ENCODE peak calls at places on chromosomes 12 and 14, in ten cellular contexts. One of them, this sample, is unnamed.

GRCh38 chr14:53723221-53723620 is 233.4 kb downstream of the BMP4 start:
- DNase-seq in NB4: no peak
- DNase-seq in GM12878: no peak
- DNase-seq in ovary: no peak
- DNase-seq in IMR-90: no peak
- DNase-seq in HCT116: no peak
- DNase-seq in uterus: no peak
- DNase-seq in A549: no peak
- DNase-seq in suprapubic skin: no peak
- DNase-seq in thyroid gland: no peak
- DNase-seq in this sample: no peak

GRCh38 chr14:30521899-30522736 is 36.8 kb upstream of the G2E3 start:
- DNase-seq in NB4: peak
- DNase-seq in GM12878: peak
- DNase-seq in ovary: no peak
- DNase-seq in IMR-90: peak
- DNase-seq in HCT116: peak
- DNase-seq in uterus: no peak
- DNase-seq in A549: peak
- DNase-seq in suprapubic skin: no peak
- DNase-seq in thyroid gland: no peak
- DNase-seq in this sample: no peak

GRCh38 chr12:90842477-90842876 is 112.5 kb downstream of the CCER1 start:
- DNase-seq in NB4: no peak
- DNase-seq in GM12878: no peak
- DNase-seq in ovary: no peak
- DNase-seq in IMR-90: no peak
- DNase-seq in HCT116: no peak
- DNase-seq in uterus: no peak
- DNase-seq in A549: no peak
- DNase-seq in suprapubic skin: no peak
- DNase-seq in thyroid gland: no peak
- DNase-seq in this sample: no peak

GRCh38 chr12:66237505-66238175 is 48.6 kb downstream of the IRAK3 start:
- DNase-seq in NB4: no peak
- DNase-seq in GM12878: no peak
- DNase-seq in ovary: no peak
- DNase-seq in IMR-90: no peak
- DNase-seq in HCT116: no peak
- DNase-seq in uterus: no peak
- DNase-seq in A549: no peak
- DNase-seq in suprapubic skin: no peak
- DNase-seq in thyroid gland: no peak
- DNase-seq in this sample: no peak

GRCh38 chr14:92352158-92352985 is 29.4 kb downstream of the SLC24A4 start:
- DNase-seq in NB4: peak
- DNase-seq in GM12878: no peak
- DNase-seq in ovary: no peak
- DNase-seq in IMR-90: no peak
- DNase-seq in HCT116: peak
- DNase-seq in uterus: no peak
- DNase-seq in A549: peak
- DNase-seq in suprapubic skin: no peak
- DNase-seq in thyroid gland: no peak
- DNase-seq in this sample: no peak

GRCh38 chr12:50618864-50619609 is 114.3 kb downstream of the DIP2B start:
- DNase-seq in NB4: no peak
- DNase-seq in GM12878: no peak
- DNase-seq in ovary: no peak
- DNase-seq in IMR-90: peak
- DNase-seq in HCT116: peak
- DNase-seq in uterus: no peak
- DNase-seq in A549: no peak
- DNase-seq in suprapubic skin: no peak
- DNase-seq in thyroid gland: no peak
- DNase-seq in this sample: no peak

GRCh38 chr12:80924437-80924836 is 13.3 kb downstream of the LIN7A start:
- DNase-seq in NB4: no peak
- DNase-seq in GM12878: no peak
- DNase-seq in ovary: no peak
- DNase-seq in IMR-90: no peak
- DNase-seq in HCT116: no peak
- DNase-seq in uterus: no peak
- DNase-seq in A549: no peak
- DNase-seq in suprapubic skin: no peak
- DNase-seq in thyroid gland: no peak
- DNase-seq in this sample: no peak

GRCh38 chr14:91185721-91186120 is 58.8 kb downstream of the GPR68 start:
- DNase-seq in NB4: no peak
- DNase-seq in GM12878: no peak
- DNase-seq in ovary: no peak
- DNase-seq in IMR-90: peak
- DNase-seq in HCT116: no peak
- DNase-seq in uterus: no peak
- DNase-seq in A549: no peak
- DNase-seq in suprapubic skin: no peak
- DNase-seq in thyroid gland: no peak
- DNase-seq in this sample: no peak

GRCh38 chr12:40727774-40728483 is 35.7 kb downstream of the CNTN1 start:
- DNase-seq in NB4: peak
- DNase-seq in GM12878: no peak
- DNase-seq in ovary: no peak
- DNase-seq in IMR-90: no peak
- DNase-seq in HCT116: no peak
- DNase-seq in uterus: no peak
- DNase-seq in A549: peak
- DNase-seq in suprapubic skin: no peak
- DNase-seq in thyroid gland: no peak
- DNase-seq in this sample: no peak

GRCh38 chr14:25237845-25238244 is 187.9 kb upstream of the STXBP6 start:
- DNase-seq in NB4: peak
- DNase-seq in GM12878: no peak
- DNase-seq in ovary: no peak
- DNase-seq in IMR-90: peak
- DNase-seq in HCT116: no peak
- DNase-seq in uterus: no peak
- DNase-seq in A549: no peak
- DNase-seq in suprapubic skin: no peak
- DNase-seq in thyroid gland: peak
- DNase-seq in this sample: no peak

GRCh38 chr12:113277511-113277910 is 56.2 kb downstream of the TPCN1 start:
- DNase-seq in NB4: no peak
- DNase-seq in GM12878: no peak
- DNase-seq in ovary: no peak
- DNase-seq in IMR-90: no peak
- DNase-seq in HCT116: no peak
- DNase-seq in uterus: no peak
- DNase-seq in A549: no peak
- DNase-seq in suprapubic skin: peak
- DNase-seq in thyroid gland: no peak
- DNase-seq in this sample: no peak

GRCh38 chr12:25433581-25434325 is 119.3 kb downstream of the LMNTD1 start:
- DNase-seq in NB4: no peak
- DNase-seq in GM12878: no peak
- DNase-seq in ovary: no peak
- DNase-seq in IMR-90: peak
- DNase-seq in HCT116: no peak
- DNase-seq in uterus: no peak
- DNase-seq in A549: no peak
- DNase-seq in suprapubic skin: no peak
- DNase-seq in thyroid gland: no peak
- DNase-seq in this sample: no peak

GRCh38 chr12:98645572-98646067 is 530 bp downstream of the APAF1 start:
- DNase-seq in NB4: peak
- DNase-seq in GM12878: no peak
- DNase-seq in ovary: no peak
- DNase-seq in IMR-90: no peak
- DNase-seq in HCT116: no peak
- DNase-seq in uterus: no peak
- DNase-seq in A549: peak
- DNase-seq in suprapubic skin: no peak
- DNase-seq in thyroid gland: no peak
- DNase-seq in this sample: peak

GRCh38 chr14:34227834-34228662 is 234.0 kb downstream of the SPTSSA start:
- DNase-seq in NB4: peak
- DNase-seq in GM12878: no peak
- DNase-seq in ovary: no peak
- DNase-seq in IMR-90: peak
- DNase-seq in HCT116: peak
- DNase-seq in uterus: peak
- DNase-seq in A549: peak
- DNase-seq in suprapubic skin: no peak
- DNase-seq in thyroid gland: peak
- DNase-seq in this sample: peak
- H3K4me3 ChIP-seq in NB4: no peak
- H3K4me3 ChIP-seq in GM12878: no peak
- H3K4me3 ChIP-seq in ovary: no peak
- H3K4me3 ChIP-seq in IMR-90: no peak
- H3K4me3 ChIP-seq in HCT116: no peak
- H3K4me3 ChIP-seq in uterus: no peak
- H3K4me3 ChIP-seq in A549: no peak
- H3K4me3 ChIP-seq in suprapubic skin: no peak
- H3K4me3 ChIP-seq in thyroid gland: no peak
- H3K4me3 ChIP-seq in this sample: no peak

GRCh38 chr12:7190268-7191055 is 976 bp downstream of the PEX5 start:
- DNase-seq in NB4: peak
- DNase-seq in GM12878: no peak
- DNase-seq in ovary: peak
- DNase-seq in IMR-90: peak
- DNase-seq in HCT116: no peak
- DNase-seq in uterus: peak
- DNase-seq in A549: peak
- DNase-seq in suprapubic skin: peak
- DNase-seq in thyroid gland: peak
- DNase-seq in this sample: peak

GRCh38 chr12:7189398-7190267 is at the start of gene PEX5:
- DNase-seq in NB4: peak
- DNase-seq in GM12878: peak
- DNase-seq in ovary: peak
- DNase-seq in IMR-90: peak
- DNase-seq in HCT116: peak
- DNase-seq in uterus: peak
- DNase-seq in A549: peak
- DNase-seq in suprapubic skin: peak
- DNase-seq in thyroid gland: peak
- DNase-seq in this sample: peak

DNA sequence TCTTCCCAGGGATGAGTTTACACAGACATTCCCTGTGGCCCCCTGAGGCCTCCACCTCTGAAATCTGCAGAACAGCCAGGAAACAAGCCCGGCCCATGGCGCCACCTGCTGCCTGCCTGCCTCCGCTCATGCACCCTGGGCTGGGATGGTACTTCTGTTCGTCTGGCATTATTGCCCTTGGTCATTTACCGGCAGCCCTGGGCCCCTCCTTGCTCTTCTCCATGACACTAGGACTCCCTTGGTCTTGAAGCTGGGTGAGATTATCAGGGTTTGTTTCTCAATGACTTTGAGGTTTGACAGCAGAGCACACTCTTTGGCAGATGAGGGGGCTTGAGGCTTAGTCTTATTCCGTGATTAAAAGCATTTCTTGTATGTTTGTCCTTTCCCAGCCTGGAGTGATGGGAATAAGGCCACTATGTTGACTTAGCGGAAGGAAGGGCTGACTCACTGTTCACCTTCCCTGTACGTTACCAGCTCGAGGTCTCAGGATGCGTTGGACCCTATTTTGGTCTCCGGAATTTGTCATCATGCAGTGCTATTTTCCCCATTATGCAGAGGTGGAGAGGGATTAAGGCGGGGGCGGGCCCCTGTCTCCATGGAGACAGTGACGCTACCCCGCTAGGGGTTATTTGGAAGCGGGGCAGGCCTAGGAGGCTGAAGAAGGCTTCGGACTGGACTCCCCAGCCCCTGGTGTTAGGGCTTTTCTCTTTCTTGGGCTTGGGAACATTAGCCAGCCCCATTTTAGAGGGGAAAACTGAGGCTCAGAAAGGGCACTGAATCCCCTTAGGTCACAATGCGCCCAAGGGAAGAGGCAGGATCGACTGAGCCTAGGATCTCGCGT is 709 bp upstream of the PEX5 start:
- DNase-seq in NB4: peak
- DNase-seq in GM12878: peak
- DNase-seq in ovary: peak
- DNase-seq in IMR-90: peak
- DNase-seq in HCT116: peak
- DNase-seq in uterus: peak
- DNase-seq in A549: peak
- DNase-seq in suprapubic skin: peak
- DNase-seq in thyroid gland: peak
- DNase-seq in this sample: peak
- TF ChIP-seq CTCF in NB4: peak
- TF ChIP-seq CTCF in GM12878: peak
- TF ChIP-seq CTCF in ovary: no peak
- TF ChIP-seq CTCF in IMR-90: peak
- TF ChIP-seq CTCF in HCT116: peak
- TF ChIP-seq CTCF in uterus: peak
- TF ChIP-seq CTCF in A549: peak
- TF ChIP-seq CTCF in suprapubic skin: peak
- TF ChIP-seq CTCF in thyroid gland: no peak
- TF ChIP-seq CTCF in this sample: peak

GRCh38 chr14:105855893-105856675 is 329.7 kb downstream of the TMEM121 start:
- DNase-seq in NB4: no peak
- DNase-seq in GM12878: no peak
- DNase-seq in ovary: no peak
- DNase-seq in IMR-90: no peak
- DNase-seq in HCT116: no peak
- DNase-seq in uterus: no peak
- DNase-seq in A549: no peak
- DNase-seq in suprapubic skin: peak
- DNase-seq in thyroid gland: no peak
- DNase-seq in this sample: no peak
- TF ChIP-seq POLR2A in NB4: no peak
- TF ChIP-seq POLR2A in GM12878: peak
- TF ChIP-seq POLR2A in ovary: no peak
- TF ChIP-seq POLR2A in IMR-90: no peak
- TF ChIP-seq POLR2A in HCT116: no peak
- TF ChIP-seq POLR2A in uterus: no peak
- TF ChIP-seq POLR2A in A549: no peak
- TF ChIP-seq POLR2A in suprapubic skin: no peak
- TF ChIP-seq POLR2A in thyroid gland: no peak
- TF ChIP-seq POLR2A in this sample: no peak

DNA sequence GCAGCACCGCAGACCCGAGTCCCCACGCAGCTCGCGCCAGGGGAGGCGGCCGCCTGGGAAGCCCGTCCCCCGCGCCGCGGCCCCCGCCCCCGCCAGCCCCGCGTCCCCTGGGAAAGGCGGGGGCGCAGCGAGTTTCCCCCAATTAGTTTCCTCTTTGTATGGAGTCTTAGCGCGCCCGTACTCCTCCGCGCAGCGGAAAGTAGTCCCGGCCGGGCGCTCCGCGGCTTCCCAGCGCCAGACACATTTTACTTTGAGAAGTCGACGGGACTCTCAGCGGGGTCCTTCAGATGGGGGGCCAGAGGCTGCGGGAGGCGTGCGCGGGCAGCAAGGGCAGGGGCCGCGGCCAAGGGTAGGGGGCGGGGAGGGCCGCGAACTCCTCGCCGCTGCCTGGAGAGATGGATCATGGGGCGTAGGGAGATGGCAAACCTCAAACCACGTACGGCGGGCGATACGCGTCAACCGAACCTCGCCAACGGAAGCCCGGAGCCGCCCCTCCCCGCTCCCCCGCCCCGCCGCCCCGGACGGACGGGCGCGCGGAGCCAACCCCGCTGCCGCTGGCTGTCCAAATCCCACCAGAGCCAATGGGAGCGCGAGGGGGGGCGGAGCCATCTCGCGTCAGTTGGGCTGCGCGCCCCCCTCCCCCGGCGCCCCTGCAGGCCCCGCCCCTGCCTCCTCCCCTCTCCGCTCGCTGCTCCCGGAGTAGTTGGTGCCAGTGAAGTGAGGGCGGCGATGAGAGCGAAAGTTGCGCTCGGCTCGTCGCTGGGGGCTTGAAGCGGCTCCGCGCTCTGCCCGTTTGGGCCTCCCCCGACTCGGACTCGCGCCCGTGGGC is at the start of gene RCOR1:
- DNase-seq in NB4: peak
- DNase-seq in GM12878: peak
- DNase-seq in ovary: peak
- DNase-seq in IMR-90: peak
- DNase-seq in HCT116: peak
- DNase-seq in uterus: peak
- DNase-seq in A549: peak
- DNase-seq in suprapubic skin: peak
- DNase-seq in thyroid gland: peak
- DNase-seq in this sample: peak
- H3K4me3 ChIP-seq in NB4: peak
- H3K4me3 ChIP-seq in GM12878: peak
- H3K4me3 ChIP-seq in ovary: peak
- H3K4me3 ChIP-seq in IMR-90: peak
- H3K4me3 ChIP-seq in HCT116: peak
- H3K4me3 ChIP-seq in uterus: peak
- H3K4me3 ChIP-seq in A549: peak
- H3K4me3 ChIP-seq in suprapubic skin: peak
- H3K4me3 ChIP-seq in thyroid gland: peak
- H3K4me3 ChIP-seq in this sample: peak